ENCODE peak calls at places on chromosomes 5 and 9, in six cellular contexts. One of them, this sample, is unnamed.
A peak's percentile ranks its signal among the peaks of the same experiment; 100 is the strongest.

GRCh38 chr9:100595391-100596199 is 17.7 kb downstream of the CAVIN4 start:
- DNase-seq in fibroblast of mammary gland: peak; percentile 72
- DNase-seq in T-helper 9 cell: no peak
- DNase-seq in dermis microvascular lymphatic vessel endothelial cell: peak; percentile 79
- DNase-seq in tibial nerve: peak; percentile 56
- DNase-seq in body of pancreas: no peak
- DNase-seq in this sample: peak; percentile 79

GRCh38 chr5:112757468-112758208 is 20.0 kb downstream of the APC start:
- DNase-seq in body of pancreas: no peak
- DNase-seq in T-helper 9 cell: no peak
- DNase-seq in tibial nerve: peak; percentile 28
- DNase-seq in fibroblast of mammary gland: peak; percentile 74
- DNase-seq in dermis microvascular lymphatic vessel endothelial cell: peak; percentile 70
- DNase-seq in this sample: peak; percentile 82

GRCh38 chr9:70983723-70984280 is 137.6 kb downstream of the TRPM3 start:
- DNase-seq in fibroblast of mammary gland: no peak
- DNase-seq in body of pancreas: no peak
- DNase-seq in dermis microvascular lymphatic vessel endothelial cell: no peak
- DNase-seq in tibial nerve: no peak
- DNase-seq in T-helper 9 cell: no peak
- DNase-seq in this sample: peak; percentile 31

GRCh38 chr9:130901498-130902203 is 5.0 kb upstream of the QRFP start:
- DNase-seq in fibroblast of mammary gland: no peak
- DNase-seq in dermis microvascular lymphatic vessel endothelial cell: no peak
- DNase-seq in T-helper 9 cell: no peak
- DNase-seq in tibial nerve: no peak
- DNase-seq in body of pancreas: no peak
- DNase-seq in this sample: no peak

GRCh38 chr5:32506251-32506661 is 61.7 kb upstream of the ZFR start:
- DNase-seq in tibial nerve: no peak
- DNase-seq in fibroblast of mammary gland: peak; percentile 43
- DNase-seq in T-helper 9 cell: no peak
- DNase-seq in dermis microvascular lymphatic vessel endothelial cell: peak; percentile 83
- DNase-seq in body of pancreas: no peak
- DNase-seq in this sample: peak; percentile 40

GRCh38 chr5:168315991-168316578 is 24.6 kb downstream of the WWC1 start:
- DNase-seq in tibial nerve: no peak
- DNase-seq in body of pancreas: peak; percentile 83
- DNase-seq in fibroblast of mammary gland: no peak
- DNase-seq in dermis microvascular lymphatic vessel endothelial cell: no peak
- DNase-seq in T-helper 9 cell: no peak
- DNase-seq in this sample: no peak

GRCh38 chr5:13866792-13867191 is 77.7 kb downstream of the DNAH5 start:
- DNase-seq in T-helper 9 cell: no peak
- DNase-seq in body of pancreas: no peak
- DNase-seq in dermis microvascular lymphatic vessel endothelial cell: peak; percentile 48
- DNase-seq in tibial nerve: no peak
- DNase-seq in fibroblast of mammary gland: peak; percentile 30
- DNase-seq in this sample: peak; percentile 31

GRCh38 chr9:86303316-86303975 is 21.1 kb upstream of the ISCA1 start:
- DNase-seq in body of pancreas: no peak
- DNase-seq in tibial nerve: no peak
- DNase-seq in fibroblast of mammary gland: peak; percentile 9
- DNase-seq in dermis microvascular lymphatic vessel endothelial cell: peak; percentile 67
- DNase-seq in T-helper 9 cell: no peak
- DNase-seq in this sample: peak; percentile 82

GRCh38 chr5:83472508-83473343 is 1.2 kb downstream of the VCAN start:
- DNase-seq in T-helper 9 cell: no peak
- DNase-seq in fibroblast of mammary gland: peak; percentile 67
- DNase-seq in tibial nerve: peak; percentile 42
- DNase-seq in body of pancreas: peak; percentile 24
- DNase-seq in dermis microvascular lymphatic vessel endothelial cell: peak; percentile 15
- DNase-seq in this sample: no peak

GRCh38 chr5:161686149-161686548 is 628 bp downstream of the GABRA6 start:
- DNase-seq in T-helper 9 cell: no peak
- DNase-seq in fibroblast of mammary gland: no peak
- DNase-seq in tibial nerve: no peak
- DNase-seq in body of pancreas: no peak
- DNase-seq in dermis microvascular lymphatic vessel endothelial cell: no peak
- DNase-seq in this sample: no peak

GRCh38 chr9:125472926-125473701 is 211.5 kb downstream of the GAPVD1 start:
- DNase-seq in dermis microvascular lymphatic vessel endothelial cell: peak; percentile 56
- DNase-seq in body of pancreas: no peak
- DNase-seq in fibroblast of mammary gland: peak; percentile 75
- DNase-seq in tibial nerve: no peak
- DNase-seq in T-helper 9 cell: no peak
- DNase-seq in this sample: peak; percentile 73

GRCh38 chr5:150609843-150610584 is 30.4 kb upstream of the SYNPO start:
- DNase-seq in tibial nerve: no peak
- DNase-seq in body of pancreas: no peak
- DNase-seq in dermis microvascular lymphatic vessel endothelial cell: no peak
- DNase-seq in fibroblast of mammary gland: no peak
- DNase-seq in T-helper 9 cell: no peak
- DNase-seq in this sample: no peak

GRCh38 chr9:137710751-137711150 is 91.9 kb downstream of the EHMT1 start:
- DNase-seq in dermis microvascular lymphatic vessel endothelial cell: no peak
- DNase-seq in body of pancreas: no peak
- DNase-seq in fibroblast of mammary gland: no peak
- DNase-seq in T-helper 9 cell: no peak
- DNase-seq in tibial nerve: no peak
- DNase-seq in this sample: peak; percentile 57

GRCh38 chr9:126056312-126057021 is 270.2 kb upstream of the MVB12B start:
- DNase-seq in T-helper 9 cell: no peak
- DNase-seq in body of pancreas: no peak
- DNase-seq in dermis microvascular lymphatic vessel endothelial cell: no peak
- DNase-seq in fibroblast of mammary gland: no peak
- DNase-seq in tibial nerve: no peak
- DNase-seq in this sample: no peak

GRCh38 chr5:149581931-149582768 is 852 bp downstream of the ARHGEF37 start:
- DNase-seq in body of pancreas: peak; percentile 50
- DNase-seq in dermis microvascular lymphatic vessel endothelial cell: peak; percentile 93
- DNase-seq in fibroblast of mammary gland: no peak
- DNase-seq in tibial nerve: no peak
- DNase-seq in T-helper 9 cell: no peak
- DNase-seq in this sample: peak; percentile 65

GRCh38 chr9:115614931-115615401 is 497.0 kb upstream of the TNC start:
- DNase-seq in dermis microvascular lymphatic vessel endothelial cell: no peak
- DNase-seq in T-helper 9 cell: no peak
- DNase-seq in fibroblast of mammary gland: peak; percentile 82
- DNase-seq in tibial nerve: no peak
- DNase-seq in body of pancreas: no peak
- DNase-seq in this sample: peak; percentile 43

GRCh38 chr5:155008669-155009068 is 4.9 kb upstream of the KIF4B start:
- DNase-seq in dermis microvascular lymphatic vessel endothelial cell: no peak
- DNase-seq in tibial nerve: no peak
- DNase-seq in body of pancreas: no peak
- DNase-seq in T-helper 9 cell: no peak
- DNase-seq in fibroblast of mammary gland: no peak
- DNase-seq in this sample: no peak

GRCh38 chr5:116573617-116574431 is 799 bp downstream of the SEMA6A start:
- DNase-seq in dermis microvascular lymphatic vessel endothelial cell: peak; percentile 12
- DNase-seq in tibial nerve: no peak
- DNase-seq in body of pancreas: peak; percentile 38
- DNase-seq in fibroblast of mammary gland: no peak
- DNase-seq in T-helper 9 cell: no peak
- DNase-seq in this sample: peak; percentile 34

GRCh38 chr5:9775339-9775738 is 145.2 kb upstream of the TAS2R1 start:
- DNase-seq in body of pancreas: no peak
- DNase-seq in T-helper 9 cell: no peak
- DNase-seq in tibial nerve: no peak
- DNase-seq in fibroblast of mammary gland: peak; percentile 7
- DNase-seq in dermis microvascular lymphatic vessel endothelial cell: no peak
- DNase-seq in this sample: peak; percentile 54

GRCh38 chr5:131769337-131769736 is 27.5 kb downstream of the FNIP1 start:
- DNase-seq in fibroblast of mammary gland: no peak
- DNase-seq in T-helper 9 cell: no peak
- DNase-seq in tibial nerve: no peak
- DNase-seq in body of pancreas: no peak
- DNase-seq in dermis microvascular lymphatic vessel endothelial cell: no peak
- DNase-seq in this sample: no peak

GRCh38 chr9:16102154-16102553 is 549.3 kb downstream of the CCDC171 start:
- DNase-seq in body of pancreas: no peak
- DNase-seq in fibroblast of mammary gland: no peak
- DNase-seq in T-helper 9 cell: no peak
- DNase-seq in tibial nerve: no peak
- DNase-seq in dermis microvascular lymphatic vessel endothelial cell: no peak
- DNase-seq in this sample: no peak

GRCh38 chr5:153960269-153961215 is 78.2 kb downstream of the FAM114A2 start:
- DNase-seq in T-helper 9 cell: no peak
- DNase-seq in fibroblast of mammary gland: peak; percentile 34
- DNase-seq in dermis microvascular lymphatic vessel endothelial cell: no peak
- DNase-seq in tibial nerve: no peak
- DNase-seq in body of pancreas: no peak
- DNase-seq in this sample: no peak

GRCh38 chr5:123371575-123372179 is 51.5 kb downstream of the CEP120 start:
- DNase-seq in tibial nerve: peak; percentile 38
- DNase-seq in dermis microvascular lymphatic vessel endothelial cell: peak; percentile 17
- DNase-seq in fibroblast of mammary gland: peak; percentile 31
- DNase-seq in body of pancreas: peak; percentile 36
- DNase-seq in T-helper 9 cell: peak; percentile 34
- DNase-seq in this sample: peak; percentile 26